ENCODE peak calls at places on chromosomes 11 and 22, in ten cellular contexts. X is stimulated activated effector memory CD8-positive, alpha-beta T cell treated with anti-CD3 and anti-CD28 coated beads, Interleukin-12 subunit alpha, Interleukin-12 subunit beta, amount 100 ng/mL, for 72 hours; K is activated CD4-positive, CD25-positive, alpha-beta regulatory T cell; R is WTC11; D is AML-193; E is fibroblast of pulmonary artery; U is NCI-H774; T is EH; P is T47D; O is stimulated activated CD4-positive, alpha-beta T cell treated with anti-CD3 and anti-CD28 coated beads, Interleukin-2, amount 100 ng/mL, for 24 hours. F is an unnamed sample.

GRCh38 chr11:1652778-1653540 is 23.4 kb downstream of the KRTAP5-5 start:
- DNase-seq in X (peak), K (peak), R (peak), D (peak), E (peak), U (peak), T (peak), P (peak), O (peak), F (peak)

GRCh38 chr11:11760838-11761237 is 80.9 kb upstream of the USP47 start:
- DNase-seq in X (no peak), K (no peak), R (no peak), D (no peak), E (no peak), U (no peak), T (no peak), P (no peak), O (no peak), F (no peak)

GRCh38 chr11:123903932-123904331 is 2.0 kb downstream of the OR8D4 start:
- DNase-seq in X (no peak), K (no peak), R (no peak), D (no peak), E (no peak), U (no peak), T (no peak), P (no peak), O (no peak), F (no peak)

GRCh38 chr11:126834149-126834548 is 166.4 kb downstream of the KIRREL3 start:
- DNase-seq in X (no peak), K (no peak), R (no peak), D (no peak), E (peak), U (no peak), T (peak), P (no peak), O (no peak), F (no peak)

GRCh38 chr11:107250017-107250416 is 207.6 kb downstream of the CWF19L2 start:
- DNase-seq in X (no peak), K (no peak), R (no peak), D (no peak), E (no peak), U (no peak), T (no peak), P (no peak), O (no peak), F (no peak)

GRCh38 chr22:20438066-20438677 is 547 bp upstream of the SCARF2 start:
- DNase-seq in X (no peak), K (no peak), R (peak), D (no peak), E (peak), U (no peak), T (peak), P (no peak), O (no peak), F (no peak)

GRCh38 chr22:43085658-43086606 is 3.3 kb downstream of the TTLL1 start:
- DNase-seq in X (peak), K (no peak), R (no peak), D (no peak), E (no peak), U (no peak), T (no peak), P (no peak), O (no peak), F (no peak)

GRCh38 chr11:872799-873198 is 30.1 kb downstream of the TSPAN4 start:
- DNase-seq in X (no peak), K (no peak), R (no peak), D (no peak), E (no peak), U (no peak), T (no peak), P (no peak), O (no peak), F (no peak)

GRCh38 chr11:132008226-132008625 is 637.8 kb downstream of the NTM start:
- DNase-seq in X (no peak), K (no peak), R (no peak), D (no peak), E (no peak), U (no peak), T (no peak), P (no peak), O (no peak), F (no peak)

GRCh38 chr22:41801147-41801819 is 804 bp downstream of the CCDC134 start:
- DNase-seq in X (no peak), K (no peak), R (no peak), D (no peak), E (no peak), U (no peak), T (no peak), P (no peak), O (no peak), F (no peak)

GRCh38 chr11:126927628-126928027 is 72.9 kb downstream of the KIRREL3 start:
- DNase-seq in X (no peak), K (no peak), R (no peak), D (no peak), E (no peak), U (no peak), T (peak), P (no peak), O (no peak), F (no peak)

GRCh38 chr11:116868066-116868465 is 30.6 kb upstream of the APOA1 start:
- DNase-seq in X (no peak), K (no peak), R (no peak), D (no peak), E (no peak), U (no peak), T (no peak), P (no peak), O (no peak), F (no peak)

GRCh38 chr11:36471577-36471976 is 38.5 kb downstream of the TRAF6 start:
- DNase-seq in X (peak), K (no peak), R (no peak), D (no peak), E (no peak), U (no peak), T (no peak), P (no peak), O (no peak), F (no peak)

GRCh38 chr11:45847908-45848316 is 637 bp downstream of the CRY2 start:
- DNase-seq in X (no peak), K (no peak), R (peak), D (peak), E (peak), U (no peak), T (peak), P (no peak), O (peak), F (no peak)

GRCh38 chr11:116505466-116506247 is 267.1 kb downstream of the BUD13 start:
- DNase-seq in X (no peak), K (no peak), R (no peak), D (no peak), E (no peak), U (no peak), T (no peak), P (no peak), O (no peak), F (no peak)

GRCh38 chr22:24026056-24026455 is 15.0 kb downstream of the CABIN1 start:
- DNase-seq in X (no peak), K (no peak), R (no peak), D (no peak), E (no peak), U (no peak), T (no peak), P (no peak), O (no peak), F (no peak)

GRCh38 chr22:41912338-41913039 is 2.4 kb downstream of the SHISA8 start:
- DNase-seq in X (no peak), K (no peak), R (no peak), D (no peak), E (no peak), U (no peak), T (no peak), P (no peak), O (no peak), F (no peak)

GRCh38 chr11:125071408-125071807 is 8.3 kb downstream of the SLC37A2 start:
- DNase-seq in X (peak), K (no peak), R (no peak), D (peak), E (no peak), U (no peak), T (peak), P (no peak), O (no peak), F (no peak)

GRCh38 chr11:100403817-100404216 is 283.3 kb upstream of the ARHGAP42 start:
- DNase-seq in X (no peak), K (no peak), R (no peak), D (no peak), E (peak), U (no peak), T (peak), P (no peak), O (no peak), F (no peak)

GRCh38 chr22:48652796-48653195 is 1174.9 kb downstream of the BRD1 start:
- DNase-seq in X (no peak), K (no peak), R (no peak), D (no peak), E (no peak), U (no peak), T (no peak), P (no peak), O (no peak), F (no peak)

GRCh38 chr22:42931421-42932196 is 74.5 kb upstream of the ARFGAP3 start:
- DNase-seq in X (no peak), K (no peak), R (no peak), D (peak), E (peak), U (no peak), T (peak), P (no peak), O (no peak), F (peak)

GRCh38 chr11:35615911-35616900 is 2.1 kb upstream of the FJX1 start:
- DNase-seq in X (no peak), K (no peak), R (no peak), D (peak), E (peak), U (peak), T (peak), P (peak), O (no peak), F (no peak)

GRCh38 chr22:39598017-39598965 is 27.7 kb downstream of the CACNA1I start:
- DNase-seq in X (peak), K (peak), R (peak), D (no peak), E (no peak), U (peak), T (no peak), P (peak), O (peak), F (no peak)

GRCh38 chr22:35630387-35630793 is 13.3 kb upstream of the MB start:
- DNase-seq in X (no peak), K (no peak), R (no peak), D (no peak), E (peak), U (no peak), T (peak), P (no peak), O (no peak), F (no peak)

GRCh38 chr11:127106142-127106541 is 105.6 kb upstream of the KIRREL3 start:
- DNase-seq in X (no peak), K (no peak), R (no peak), D (no peak), E (no peak), U (peak), T (peak), P (peak), O (no peak), F (no peak)

GRCh38 chr11:119791701-119792151 is 62.7 kb upstream of the NECTIN1 start:
- DNase-seq in X (no peak), K (no peak), R (no peak), D (no peak), E (peak), U (no peak), T (peak), P (no peak), O (no peak), F (no peak)

F was measured in GM12892.